ENCODE peak calls at places on chromosome 21, in eight cellular contexts. S is lower leg skin, P is choroid plexus epithelial cell, O is WTC11, U is astrocyte of the spinal cord, I is Caco-2, T is H9, G is GM23338. K is an unnamed sample.

GRCh38 chr21:42638266-42638863 is 15.1 kb upstream of the PDE9A start:
- DNase-seq in P (no peak), I (no peak), G (no peak), O (no peak), U (no peak), T (no peak), S (no peak), K (no peak)

GRCh38 chr21:41887682-41888081 is 8.5 kb upstream of the PRDM15 start:
- DNase-seq in I (no peak), P (no peak), G (no peak), O (no peak), T (no peak), S (no peak), U (no peak), K (no peak)

GRCh38 chr21:42414928-42415769 is 11.4 kb downstream of the UBASH3A start:
- DNase-seq in U (peak; percentile 65), O (no peak), P (peak; percentile 79), G (no peak), S (no peak), T (no peak), I (no peak), K (no peak)

GRCh38 chr21:39630827-39631226 is 18.1 kb downstream of the B3GALT5 start:
- DNase-seq in P (no peak), O (no peak), T (no peak), S (no peak), U (peak; percentile 39), I (no peak), G (no peak), K (no peak)

GRCh38 chr21:14259669-14260458 is 43.9 kb downstream of the RBM11 start:
- DNase-seq in P (peak; percentile 81), T (no peak), U (peak; percentile 38), I (peak; percentile 40), G (peak; percentile 73), O (no peak), S (no peak), K (no peak)

GRCh38 chr21:14520535-14520934 is 25.6 kb downstream of the SAMSN1 start:
- DNase-seq in U (no peak), G (peak; percentile 27), I (no peak), T (no peak), S (no peak), P (peak; percentile 1), O (peak; percentile 11), K (no peak)

GRCh38 chr21:41927727-41928409 is 25.9 kb downstream of the C2CD2 start:
- DNase-seq in O (no peak), P (no peak), T (no peak), U (no peak), I (no peak), S (no peak), G (no peak), K (no peak)

GRCh38 chr21:38766987-38767722 is 38.6 kb upstream of the ETS2 start:
- DNase-seq in P (no peak), O (no peak), T (no peak), U (no peak), I (no peak), G (no peak), S (no peak), K (no peak)

GRCh38 chr21:27693376-27693775 is 726.5 kb upstream of the ADAMTS5 start:
- DNase-seq in U (peak; percentile 32), S (no peak), G (no peak), I (no peak), P (peak; percentile 58), O (no peak), T (no peak), K (no peak)

GRCh38 chr21:40186036-40186435 is 318.8 kb downstream of the PCP4 start:
- DNase-seq in S (no peak), P (no peak), U (peak; percentile 40), O (no peak), I (no peak), T (no peak), G (no peak), K (no peak)

GRCh38 chr21:14453964-14454641 is 71.2 kb upstream of the HSPA13 start:
- DNase-seq in U (no peak), G (no peak), I (no peak), S (no peak), O (no peak), P (no peak), T (no peak), K (no peak)

GRCh38 chr21:16309250-16309971 is 579.6 kb downstream of the USP25 start:
- DNase-seq in G (peak; percentile 48), I (no peak), O (no peak), P (peak; percentile 94), U (peak; percentile 80), S (no peak), T (no peak), K (no peak)

GRCh38 chr21:46097826-46098286 is at the start of gene COL6A2:
- DNase-seq in P (peak; percentile 59), T (peak; percentile 78), S (peak; percentile 41), I (peak; percentile 41), O (peak; percentile 77), G (peak; percentile 85), U (peak; percentile 67), K (peak; percentile 76)
- TF ChIP-seq CTCF in P (no peak), T (peak; percentile 47), S (no peak), I (peak; percentile 6), O (no peak), G (no peak), U (peak; percentile 34), K (peak; percentile 37)

GRCh38 chr21:37642493-37642892 is 273.8 kb downstream of the KCNJ6 start:
- DNase-seq in O (peak; percentile 47), I (peak; percentile 54), T (peak; percentile 60), G (peak; percentile 85), S (no peak), P (peak; percentile 9), U (no peak), K (no peak)
- TF ChIP-seq CTCF in O (no peak), I (peak; percentile 40), T (peak; percentile 81), G (peak; percentile 72), S (no peak), P (peak; percentile 10), U (peak; percentile 10), K (no peak)

GRCh38 chr21:37257967-37258877 is 8.9 kb downstream of the VPS26C start:
- DNase-seq in U (peak; percentile 50), T (peak; percentile 84), I (peak; percentile 85), S (peak; percentile 36), G (peak; percentile 93), P (peak; percentile 62), O (peak; percentile 75), K (peak; percentile 49)
- TF ChIP-seq CTCF in U (no peak), T (no peak), I (no peak), S (no peak), G (no peak), P (no peak), O (no peak), K (no peak)

GRCh38 chr21:23887709-23888303 is 1719.5 kb downstream of the MRPL39 start:
- DNase-seq in G (no peak), O (no peak), S (no peak), P (no peak), T (no peak), I (no peak), U (no peak), K (no peak)
- TF ChIP-seq CTCF in G (no peak), O (no peak), S (no peak), P (no peak), T (no peak), I (no peak), U (no peak), K (no peak)

GRCh38 chr21:26280715-26281310 is 110.2 kb upstream of the APP start:
- DNase-seq in U (no peak), O (no peak), P (no peak), G (peak; percentile 11), S (no peak), T (no peak), I (no peak), K (no peak)
- TF ChIP-seq CTCF in U (no peak), O (no peak), P (no peak), G (no peak), S (no peak), T (no peak), I (no peak), K (no peak)

GRCh38 chr21:34513109-34513675 is 1.2 kb upstream of the KCNE1 start:
- DNase-seq in S (no peak), U (no peak), T (no peak), O (no peak), P (no peak), G (no peak), I (no peak), K (no peak)

GRCh38 chr21:34510148-34511142 is 1.6 kb downstream of the KCNE1 start:
- DNase-seq in I (peak; percentile 72), T (peak; percentile 88), S (peak; percentile 52), U (peak; percentile 75), G (peak; percentile 81), P (peak; percentile 89), O (peak; percentile 90), K (peak; percentile 88)

GRCh38 chr21:34511154-34511553 is 856 bp downstream of the KCNE1 start:
- DNase-seq in S (no peak), G (no peak), U (no peak), T (no peak), O (no peak), I (no peak), P (no peak), K (no peak)

GRCh38 chr21:34511787-34512451 is at the start of gene KCNE1:
- DNase-seq in G (no peak), P (peak; percentile 57), S (peak; percentile 50), I (no peak), O (no peak), U (no peak), T (no peak), K (no peak)

GRCh38 chr21:34509151-34509550 is 2.9 kb downstream of the KCNE1 start:
- DNase-seq in P (no peak), T (no peak), U (no peak), O (no peak), G (peak; percentile 33), I (no peak), S (no peak), K (no peak)
- TF ChIP-seq CTCF in P (peak; percentile 41), T (peak; percentile 38), U (peak; percentile 29), O (no peak), G (peak; percentile 29), I (peak; percentile 24), S (no peak), K (no peak)

GRCh38 chr21:34074283-34075098 is 1.1 kb downstream of the MRPS6 start:
- DNase-seq in O (peak; percentile 31), G (peak; percentile 60), U (no peak), S (no peak), T (no peak), I (no peak), P (no peak), K (peak; percentile 21)
- TF ChIP-seq CTCF in O (no peak), G (peak; percentile 24), U (no peak), S (no peak), T (peak; percentile 30), I (no peak), P (no peak), K (no peak)

GRCh38 chr21:18725653-18726052 is 322.1 kb upstream of the TMPRSS15 start:
- DNase-seq in U (no peak), O (peak; percentile 66), G (peak; percentile 56), S (no peak), P (no peak), I (peak; percentile 62), T (peak; percentile 40), K (peak; percentile 15)
- TF ChIP-seq CTCF in U (peak; percentile 12), O (peak; percentile 24), G (peak; percentile 51), S (no peak), P (no peak), I (peak; percentile 31), T (peak; percentile 44), K (peak; percentile 51)

K was measured in endothelial cell.